ENCODE peak calls at places on chromosomes 13 and 19, in eight cellular contexts. One of them, this sample, is unnamed.

GRCh38 chr19:6056282-6056741 is 54.0 kb downstream of the RFX2 start:
- DNase-seq in neural progenitor cell: no peak
- DNase-seq in GM23248: no peak
- DNase-seq in OCI-LY7: no peak
- DNase-seq in GM23338: no peak
- DNase-seq in MM.1S: no peak
- DNase-seq in HCT116: no peak
- DNase-seq in PC-3: no peak
- DNase-seq in this sample: peak; percentile 58

GRCh38 chr13:109111141-109111540 is 481.7 kb downstream of the MYO16 start:
- DNase-seq in neural progenitor cell: no peak
- DNase-seq in GM23248: no peak
- DNase-seq in OCI-LY7: no peak
- DNase-seq in GM23338: no peak
- DNase-seq in MM.1S: no peak
- DNase-seq in HCT116: no peak
- DNase-seq in PC-3: no peak
- DNase-seq in this sample: no peak

GRCh38 chr19:23440207-23440606 is 44.9 kb upstream of the ZNF91 start:
- DNase-seq in neural progenitor cell: no peak
- DNase-seq in GM23248: peak; percentile 4
- DNase-seq in OCI-LY7: peak; percentile 24
- DNase-seq in GM23338: peak; percentile 74
- DNase-seq in MM.1S: no peak
- DNase-seq in HCT116: no peak
- DNase-seq in PC-3: no peak
- DNase-seq in this sample: no peak

GRCh38 chr19:15368051-15368632 is 11.4 kb downstream of the AKAP8 start:
- DNase-seq in neural progenitor cell: no peak
- DNase-seq in GM23248: no peak
- DNase-seq in OCI-LY7: no peak
- DNase-seq in GM23338: no peak
- DNase-seq in MM.1S: no peak
- DNase-seq in HCT116: no peak
- DNase-seq in PC-3: no peak
- DNase-seq in this sample: no peak

GRCh38 chr13:111539791-111540446 is 219.5 kb downstream of the TEX29 start:
- DNase-seq in neural progenitor cell: no peak
- DNase-seq in GM23248: no peak
- DNase-seq in OCI-LY7: no peak
- DNase-seq in GM23338: peak; percentile 34
- DNase-seq in MM.1S: no peak
- DNase-seq in HCT116: no peak
- DNase-seq in PC-3: no peak
- DNase-seq in this sample: no peak

GRCh38 chr13:41694902-41695301 is 237.6 kb downstream of the RGCC start:
- DNase-seq in neural progenitor cell: no peak
- DNase-seq in GM23248: peak; percentile 97
- DNase-seq in OCI-LY7: peak; percentile 45
- DNase-seq in GM23338: no peak
- DNase-seq in MM.1S: no peak
- DNase-seq in HCT116: peak; percentile 50
- DNase-seq in PC-3: peak; percentile 87
- DNase-seq in this sample: peak; percentile 78

GRCh38 chr19:49921871-49922755 is 6.9 kb upstream of the ATF5 start:
- DNase-seq in neural progenitor cell: no peak
- DNase-seq in GM23248: peak; percentile 86
- DNase-seq in OCI-LY7: no peak
- DNase-seq in GM23338: no peak
- DNase-seq in MM.1S: no peak
- DNase-seq in HCT116: no peak
- DNase-seq in PC-3: peak; percentile 40
- DNase-seq in this sample: no peak

GRCh38 chr19:45820413-45821102 is 5.5 kb upstream of the RSPH6A start:
- DNase-seq in neural progenitor cell: no peak
- DNase-seq in GM23248: no peak
- DNase-seq in OCI-LY7: no peak
- DNase-seq in GM23338: no peak
- DNase-seq in MM.1S: no peak
- DNase-seq in HCT116: no peak
- DNase-seq in PC-3: no peak
- DNase-seq in this sample: no peak

GRCh38 chr19:30622276-30622675 is 250.1 kb downstream of the ZNF536 start:
- DNase-seq in neural progenitor cell: no peak
- DNase-seq in GM23248: no peak
- DNase-seq in OCI-LY7: no peak
- DNase-seq in GM23338: no peak
- DNase-seq in MM.1S: no peak
- DNase-seq in HCT116: no peak
- DNase-seq in PC-3: no peak
- DNase-seq in this sample: no peak

GRCh38 chr19:50415661-50416033 is 3.1 kb upstream of the SPIB start:
- DNase-seq in neural progenitor cell: no peak
- DNase-seq in GM23248: no peak
- DNase-seq in OCI-LY7: peak; percentile 96
- DNase-seq in GM23338: peak; percentile 23
- DNase-seq in MM.1S: peak; percentile 28
- DNase-seq in HCT116: no peak
- DNase-seq in PC-3: no peak
- DNase-seq in this sample: no peak

GRCh38 chr19:41535029-41535622 is 40.8 kb upstream of the CEACAM21 start:
- DNase-seq in neural progenitor cell: no peak
- DNase-seq in GM23248: no peak
- DNase-seq in OCI-LY7: peak; percentile 87
- DNase-seq in GM23338: no peak
- DNase-seq in MM.1S: peak; percentile 96
- DNase-seq in HCT116: no peak
- DNase-seq in PC-3: no peak
- DNase-seq in this sample: no peak

GRCh38 chr13:102399791-102400618 is 1.8 kb downstream of the FGF14 start:
- DNase-seq in neural progenitor cell: peak; percentile 46
- DNase-seq in GM23248: peak; percentile 40
- DNase-seq in OCI-LY7: no peak
- DNase-seq in GM23338: peak; percentile 55
- DNase-seq in MM.1S: peak; percentile 52
- DNase-seq in HCT116: no peak
- DNase-seq in PC-3: no peak
- DNase-seq in this sample: no peak

GRCh38 chr13:102392810-102393209 is 9.0 kb downstream of the FGF14 start:
- DNase-seq in neural progenitor cell: no peak
- DNase-seq in GM23248: peak; percentile 10
- DNase-seq in OCI-LY7: no peak
- DNase-seq in GM23338: no peak
- DNase-seq in MM.1S: no peak
- DNase-seq in HCT116: no peak
- DNase-seq in PC-3: no peak
- DNase-seq in this sample: no peak

GRCh38 chr13:102394158-102395053 is 7.4 kb downstream of the FGF14 start:
- DNase-seq in neural progenitor cell: peak; percentile 98
- DNase-seq in GM23248: peak; percentile 82
- DNase-seq in OCI-LY7: no peak
- DNase-seq in GM23338: peak; percentile 98
- DNase-seq in MM.1S: peak; percentile 98
- DNase-seq in HCT116: no peak
- DNase-seq in PC-3: no peak
- DNase-seq in this sample: peak; percentile 91

GRCh38 chr13:102395939-102396338 is 5.9 kb downstream of the FGF14 start:
- DNase-seq in neural progenitor cell: no peak
- DNase-seq in GM23248: no peak
- DNase-seq in OCI-LY7: no peak
- DNase-seq in GM23338: no peak
- DNase-seq in MM.1S: no peak
- DNase-seq in HCT116: no peak
- DNase-seq in PC-3: no peak
- DNase-seq in this sample: no peak

DNA sequence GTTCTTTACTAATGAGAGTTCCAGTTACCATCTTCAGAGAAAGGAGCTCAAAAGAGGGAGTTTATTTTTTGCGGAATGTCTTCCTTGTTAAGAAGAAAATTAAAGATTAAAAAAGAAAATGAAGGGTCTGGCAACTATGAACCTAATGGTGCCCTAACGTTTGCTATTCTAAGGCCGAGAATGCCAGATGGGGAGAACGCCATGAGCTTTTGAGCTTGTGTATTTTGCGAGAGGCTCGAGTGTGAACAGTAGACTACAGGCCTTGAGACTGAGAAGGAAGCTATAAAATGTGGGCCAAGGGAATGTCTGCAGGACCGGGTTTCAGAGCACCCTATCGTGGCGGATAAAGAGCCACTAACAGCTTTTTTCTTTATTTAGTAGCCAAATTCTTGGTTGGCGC is 6.7 kb downstream of the FGF14 start:
- DNase-seq in neural progenitor cell: no peak
- DNase-seq in GM23248: no peak
- DNase-seq in OCI-LY7: no peak
- DNase-seq in GM23338: peak; percentile 26
- DNase-seq in MM.1S: no peak
- DNase-seq in HCT116: no peak
- DNase-seq in PC-3: no peak
- DNase-seq in this sample: no peak
- H3K4me3 ChIP-seq in neural progenitor cell: peak overlapping the region; percentile 83
- H3K4me3 ChIP-seq in GM23248: peak overlapping the region; percentile 81
- H3K4me3 ChIP-seq in OCI-LY7: no peak overlapping the region
- H3K4me3 ChIP-seq in GM23338: peak overlapping the region; percentile 91
- H3K4me3 ChIP-seq in MM.1S: peak overlapping the region; percentile 88
- H3K4me3 ChIP-seq in HCT116: no peak overlapping the region
- H3K4me3 ChIP-seq in PC-3: no peak overlapping the region
- H3K4me3 ChIP-seq in this sample: peak overlapping the region; percentile 48

GRCh38 chr13:21538753-21539152 is 65.2 kb downstream of the MICU2 start:
- DNase-seq in neural progenitor cell: no peak
- DNase-seq in GM23248: no peak
- DNase-seq in OCI-LY7: no peak
- DNase-seq in GM23338: no peak
- DNase-seq in MM.1S: no peak
- DNase-seq in HCT116: no peak
- DNase-seq in PC-3: no peak
- DNase-seq in this sample: no peak
- TF ChIP-seq EZH2phosphoT487 in neural progenitor cell: no peak
- TF ChIP-seq EZH2phosphoT487 in GM23248: no peak
- TF ChIP-seq EZH2phosphoT487 in OCI-LY7: no peak
- TF ChIP-seq EZH2phosphoT487 in GM23338: no peak
- TF ChIP-seq EZH2phosphoT487 in MM.1S: no peak
- TF ChIP-seq EZH2phosphoT487 in HCT116: no peak
- TF ChIP-seq EZH2phosphoT487 in PC-3: no peak
- TF ChIP-seq EZH2phosphoT487 in this sample: no peak

GRCh38 chr19:47330466-47330869 is 1.5 kb upstream of the C5AR2 start:
- DNase-seq in neural progenitor cell: no peak
- DNase-seq in GM23248: no peak
- DNase-seq in OCI-LY7: no peak
- DNase-seq in GM23338: no peak
- DNase-seq in MM.1S: no peak
- DNase-seq in HCT116: no peak
- DNase-seq in PC-3: no peak
- DNase-seq in this sample: no peak
- H3K4me2 ChIP-seq in neural progenitor cell: no peak overlapping the region
- H3K4me2 ChIP-seq in GM23248: no peak overlapping the region
- H3K4me2 ChIP-seq in OCI-LY7: no peak overlapping the region
- H3K4me2 ChIP-seq in GM23338: no peak overlapping the region
- H3K4me2 ChIP-seq in MM.1S: no peak overlapping the region
- H3K4me2 ChIP-seq in HCT116: no peak overlapping the region
- H3K4me2 ChIP-seq in PC-3: no peak overlapping the region
- H3K4me2 ChIP-seq in this sample: no peak overlapping the region

GRCh38 chr19:18574691-18575291 is 3.1 kb downstream of the UBA52 start:
- DNase-seq in neural progenitor cell: no peak
- DNase-seq in GM23248: no peak
- DNase-seq in OCI-LY7: no peak
- DNase-seq in GM23338: no peak
- DNase-seq in MM.1S: no peak
- DNase-seq in HCT116: no peak
- DNase-seq in PC-3: no peak
- DNase-seq in this sample: no peak

GRCh38 chr19:18577365-18577914 is 5.8 kb downstream of the UBA52 start:
- DNase-seq in neural progenitor cell: no peak
- DNase-seq in GM23248: no peak
- DNase-seq in OCI-LY7: no peak
- DNase-seq in GM23338: peak; percentile 7
- DNase-seq in MM.1S: no peak
- DNase-seq in HCT116: no peak
- DNase-seq in PC-3: no peak
- DNase-seq in this sample: no peak

GRCh38 chr19:18586311-18586710 is 2.3 kb upstream of the REX1BD start:
- DNase-seq in neural progenitor cell: no peak
- DNase-seq in GM23248: peak; percentile 26
- DNase-seq in OCI-LY7: peak; percentile 62
- DNase-seq in GM23338: no peak
- DNase-seq in MM.1S: no peak
- DNase-seq in HCT116: no peak
- DNase-seq in PC-3: no peak
- DNase-seq in this sample: no peak

GRCh38 chr19:18576383-18576782 is 4.7 kb downstream of the UBA52 start:
- DNase-seq in neural progenitor cell: no peak
- DNase-seq in GM23248: no peak
- DNase-seq in OCI-LY7: no peak
- DNase-seq in GM23338: no peak
- DNase-seq in MM.1S: no peak
- DNase-seq in HCT116: no peak
- DNase-seq in PC-3: no peak
- DNase-seq in this sample: no peak

GRCh38 chr19:18580311-18580710 is 8.3 kb upstream of the REX1BD start:
- DNase-seq in neural progenitor cell: no peak
- DNase-seq in GM23248: no peak
- DNase-seq in OCI-LY7: no peak
- DNase-seq in GM23338: peak; percentile 0
- DNase-seq in MM.1S: no peak
- DNase-seq in HCT116: no peak
- DNase-seq in PC-3: no peak
- DNase-seq in this sample: no peak
- H3K4me3 ChIP-seq in neural progenitor cell: no peak overlapping the region
- H3K4me3 ChIP-seq in GM23248: no peak overlapping the region
- H3K4me3 ChIP-seq in OCI-LY7: no peak overlapping the region
- H3K4me3 ChIP-seq in GM23338: no peak overlapping the region
- H3K4me3 ChIP-seq in MM.1S: no peak overlapping the region
- H3K4me3 ChIP-seq in HCT116: no peak overlapping the region
- H3K4me3 ChIP-seq in PC-3: no peak overlapping the region
- H3K4me3 ChIP-seq in this sample: no peak overlapping the region

DNA sequence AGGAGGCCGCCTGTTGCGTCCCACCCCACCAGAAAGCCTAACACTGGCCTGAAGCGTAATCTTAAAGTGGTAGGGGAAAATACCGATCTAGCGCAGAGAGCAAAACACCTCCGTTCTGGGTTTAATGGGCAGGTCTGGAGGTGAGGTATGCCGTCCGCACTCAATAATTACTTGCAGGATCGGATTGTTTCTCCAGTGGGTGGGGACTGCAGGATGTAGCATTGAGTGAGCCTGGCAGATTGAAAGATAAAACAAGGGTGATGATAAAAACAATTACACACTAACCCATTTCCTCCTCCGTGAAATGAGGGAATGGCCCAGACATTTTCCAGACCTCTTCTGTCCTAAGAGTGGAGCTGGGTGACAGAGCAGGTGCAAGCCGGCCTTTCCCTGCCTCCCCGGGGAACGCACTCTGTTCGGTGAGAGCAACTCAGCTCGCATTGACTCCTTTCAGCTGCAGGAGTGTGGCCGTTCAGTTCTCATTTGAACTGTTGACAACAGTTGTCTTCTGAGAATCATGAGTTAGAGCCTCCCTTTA is 110.2 kb upstream of the DOCK9 start:
- DNase-seq in neural progenitor cell: peak; percentile 37
- DNase-seq in GM23248: no peak
- DNase-seq in OCI-LY7: peak; percentile 35
- DNase-seq in GM23338: peak; percentile 50
- DNase-seq in MM.1S: peak; percentile 24
- DNase-seq in HCT116: no peak
- DNase-seq in PC-3: peak; percentile 28
- DNase-seq in this sample: peak; percentile 40
- TF ChIP-seq EZH2phosphoT487 in neural progenitor cell: no peak
- TF ChIP-seq EZH2phosphoT487 in GM23248: no peak
- TF ChIP-seq EZH2phosphoT487 in OCI-LY7: no peak
- TF ChIP-seq EZH2phosphoT487 in GM23338: no peak
- TF ChIP-seq EZH2phosphoT487 in MM.1S: no peak
- TF ChIP-seq EZH2phosphoT487 in HCT116: no peak
- TF ChIP-seq EZH2phosphoT487 in PC-3: no peak
- TF ChIP-seq EZH2phosphoT487 in this sample: no peak